ENCODE peak calls at places on chromosome 18, in six cellular contexts. One of them, this sample, is unnamed.

GRCh38 chr18:51196116-51196810 is 1.2 kb downstream of the MEX3C start:
- DNase-seq in Peyer's patch: peak
- DNase-seq in transverse colon: peak
- DNase-seq in A549: peak
- DNase-seq in esophagus squamous epithelium: peak
- DNase-seq in tibial nerve: peak
- DNase-seq in this sample: peak

GRCh38 chr18:8424917-8425725 is 184.1 kb upstream of the RAB12 start:
- DNase-seq in A549: no peak
- DNase-seq in esophagus squamous epithelium: no peak
- DNase-seq in Peyer's patch: no peak
- DNase-seq in transverse colon: no peak
- DNase-seq in tibial nerve: no peak
- DNase-seq in this sample: no peak

GRCh38 chr18:48022531-48023330 is 92.3 kb upstream of the SMAD2 start:
- DNase-seq in A549: peak
- DNase-seq in tibial nerve: no peak
- DNase-seq in transverse colon: no peak
- DNase-seq in esophagus squamous epithelium: no peak
- DNase-seq in Peyer's patch: no peak
- DNase-seq in this sample: no peak

GRCh38 chr18:50819027-50819726 is 639 bp downstream of the MRO start:
- DNase-seq in A549: peak
- DNase-seq in tibial nerve: no peak
- DNase-seq in transverse colon: peak
- DNase-seq in esophagus squamous epithelium: no peak
- DNase-seq in Peyer's patch: peak
- DNase-seq in this sample: peak

GRCh38 chr18:51531496-51531895 is 334.0 kb upstream of the MEX3C start:
- DNase-seq in Peyer's patch: no peak
- DNase-seq in transverse colon: no peak
- DNase-seq in esophagus squamous epithelium: no peak
- DNase-seq in tibial nerve: no peak
- DNase-seq in A549: no peak
- DNase-seq in this sample: no peak

GRCh38 chr18:51721388-51721787 is 523.9 kb upstream of the MEX3C start:
- DNase-seq in esophagus squamous epithelium: no peak
- DNase-seq in tibial nerve: no peak
- DNase-seq in Peyer's patch: no peak
- DNase-seq in transverse colon: no peak
- DNase-seq in A549: no peak
- DNase-seq in this sample: no peak

GRCh38 chr18:27184115-27185024 is 738 bp downstream of the CHST9 start:
- DNase-seq in Peyer's patch: no peak
- DNase-seq in tibial nerve: no peak
- DNase-seq in A549: no peak
- DNase-seq in transverse colon: no peak
- DNase-seq in esophagus squamous epithelium: no peak
- DNase-seq in this sample: peak

GRCh38 chr18:53018791-53019190 is 678.8 kb downstream of the DCC start:
- DNase-seq in A549: no peak
- DNase-seq in esophagus squamous epithelium: no peak
- DNase-seq in Peyer's patch: no peak
- DNase-seq in tibial nerve: no peak
- DNase-seq in transverse colon: no peak
- DNase-seq in this sample: no peak

GRCh38 chr18:77131100-77131651 is 1.4 kb downstream of the MBP start:
- DNase-seq in tibial nerve: peak
- DNase-seq in esophagus squamous epithelium: no peak
- DNase-seq in transverse colon: peak
- DNase-seq in A549: no peak
- DNase-seq in Peyer's patch: peak
- DNase-seq in this sample: peak

GRCh38 chr18:77392323-77392722 is 142.7 kb downstream of the GALR1 start:
- DNase-seq in tibial nerve: no peak
- DNase-seq in Peyer's patch: no peak
- DNase-seq in esophagus squamous epithelium: no peak
- DNase-seq in A549: no peak
- DNase-seq in transverse colon: no peak
- DNase-seq in this sample: no peak

GRCh38 chr18:34514957-34515356 is 195.1 kb upstream of the DTNA start:
- DNase-seq in Peyer's patch: no peak
- DNase-seq in transverse colon: no peak
- DNase-seq in tibial nerve: no peak
- DNase-seq in A549: no peak
- DNase-seq in esophagus squamous epithelium: no peak
- DNase-seq in this sample: no peak

GRCh38 chr18:54388203-54389142 is 30.8 kb downstream of the C18orf54 start:
- DNase-seq in Peyer's patch: no peak
- DNase-seq in A549: peak
- DNase-seq in tibial nerve: no peak
- DNase-seq in esophagus squamous epithelium: no peak
- DNase-seq in transverse colon: peak
- DNase-seq in this sample: peak

GRCh38 chr18:50704541-50704940 is 115.3 kb downstream of the MRO start:
- DNase-seq in Peyer's patch: no peak
- DNase-seq in tibial nerve: no peak
- DNase-seq in A549: no peak
- DNase-seq in transverse colon: no peak
- DNase-seq in esophagus squamous epithelium: no peak
- DNase-seq in this sample: no peak

GRCh38 chr18:2985628-2986027 is 27.3 kb downstream of the LPIN2 start:
- DNase-seq in A549: no peak
- DNase-seq in esophagus squamous epithelium: no peak
- DNase-seq in transverse colon: no peak
- DNase-seq in Peyer's patch: no peak
- DNase-seq in tibial nerve: no peak
- DNase-seq in this sample: no peak

GRCh38 chr18:67265464-67266245 is 250.9 kb downstream of the DSEL start:
- DNase-seq in Peyer's patch: no peak
- DNase-seq in esophagus squamous epithelium: no peak
- DNase-seq in transverse colon: no peak
- DNase-seq in A549: no peak
- DNase-seq in tibial nerve: no peak
- DNase-seq in this sample: no peak

GRCh38 chr18:8471373-8471772 is 137.9 kb upstream of the RAB12 start:
- DNase-seq in transverse colon: no peak
- DNase-seq in A549: no peak
- DNase-seq in esophagus squamous epithelium: no peak
- DNase-seq in tibial nerve: no peak
- DNase-seq in Peyer's patch: no peak
- DNase-seq in this sample: no peak

GRCh38 chr18:46536215-46536874 is 120.7 kb downstream of the LOXHD1 start:
- DNase-seq in A549: peak
- DNase-seq in tibial nerve: no peak
- DNase-seq in esophagus squamous epithelium: no peak
- DNase-seq in transverse colon: no peak
- DNase-seq in Peyer's patch: no peak
- DNase-seq in this sample: no peak

GRCh38 chr18:79197531-79197930 is 128.3 kb downstream of the ATP9B start:
- DNase-seq in A549: no peak
- DNase-seq in transverse colon: no peak
- DNase-seq in tibial nerve: no peak
- DNase-seq in Peyer's patch: no peak
- DNase-seq in esophagus squamous epithelium: no peak
- DNase-seq in this sample: no peak

GRCh38 chr18:13294309-13294708 is 75.7 kb downstream of the LDLRAD4 start:
- DNase-seq in Peyer's patch: no peak
- DNase-seq in A549: no peak
- DNase-seq in tibial nerve: no peak
- DNase-seq in transverse colon: no peak
- DNase-seq in esophagus squamous epithelium: no peak
- DNase-seq in this sample: no peak

GRCh38 chr18:58856881-58857280 is 7.8 kb upstream of the ZNF532 start:
- DNase-seq in Peyer's patch: no peak
- DNase-seq in A549: no peak
- DNase-seq in transverse colon: no peak
- DNase-seq in tibial nerve: no peak
- DNase-seq in esophagus squamous epithelium: no peak
- DNase-seq in this sample: no peak

GRCh38 chr18:8367217-8367988 is 241.8 kb upstream of the RAB12 start:
- DNase-seq in tibial nerve: no peak
- DNase-seq in transverse colon: peak
- DNase-seq in esophagus squamous epithelium: no peak
- DNase-seq in Peyer's patch: peak
- DNase-seq in A549: no peak
- DNase-seq in this sample: peak

GRCh38 chr18:2337552-2338141 is 233.7 kb downstream of the METTL4 start:
- DNase-seq in esophagus squamous epithelium: no peak
- DNase-seq in Peyer's patch: no peak
- DNase-seq in transverse colon: peak
- DNase-seq in A549: peak
- DNase-seq in tibial nerve: peak
- DNase-seq in this sample: no peak

GRCh38 chr18:72651033-72651432 is 106.9 kb upstream of the CBLN2 start:
- DNase-seq in A549: no peak
- DNase-seq in esophagus squamous epithelium: no peak
- DNase-seq in transverse colon: no peak
- DNase-seq in tibial nerve: no peak
- DNase-seq in Peyer's patch: no peak
- DNase-seq in this sample: no peak

GRCh38 chr18:9506046-9506792 is 30.9 kb downstream of the RALBP1 start:
- DNase-seq in esophagus squamous epithelium: no peak
- DNase-seq in tibial nerve: no peak
- DNase-seq in A549: no peak
- DNase-seq in transverse colon: peak
- DNase-seq in Peyer's patch: no peak
- DNase-seq in this sample: no peak

GRCh38 chr18:28512357-28512756 is 335.4 kb upstream of the CDH2 start:
- DNase-seq in esophagus squamous epithelium: no peak
- DNase-seq in tibial nerve: no peak
- DNase-seq in A549: no peak
- DNase-seq in transverse colon: no peak
- DNase-seq in Peyer's patch: no peak
- DNase-seq in this sample: no peak

GRCh38 chr18:76494181-76494540 is 881 bp downstream of the ZNF516 start:
- DNase-seq in Peyer's patch: peak
- DNase-seq in tibial nerve: peak
- DNase-seq in A549: peak
- DNase-seq in esophagus squamous epithelium: no peak
- DNase-seq in transverse colon: peak
- DNase-seq in this sample: peak

GRCh38 chr18:3261035-3261392 is 919 bp upstream of the MYL12B start:
- DNase-seq in transverse colon: no peak
- DNase-seq in esophagus squamous epithelium: no peak
- DNase-seq in A549: no peak
- DNase-seq in Peyer's patch: no peak
- DNase-seq in tibial nerve: no peak
- DNase-seq in this sample: no peak

GRCh38 chr18:80201739-80202138 is 45.6 kb downstream of the PARD6G start:
- DNase-seq in A549: no peak
- DNase-seq in transverse colon: no peak
- DNase-seq in tibial nerve: no peak
- DNase-seq in esophagus squamous epithelium: no peak
- DNase-seq in Peyer's patch: no peak
- DNase-seq in this sample: no peak

GRCh38 chr18:80198391-80198790 is 48.9 kb downstream of the PARD6G start:
- DNase-seq in tibial nerve: no peak
- DNase-seq in transverse colon: no peak
- DNase-seq in A549: no peak
- DNase-seq in Peyer's patch: no peak
- DNase-seq in esophagus squamous epithelium: no peak
- DNase-seq in this sample: no peak

GRCh38 chr18:80198994-80199748 is 48.1 kb downstream of the PARD6G start:
- DNase-seq in Peyer's patch: no peak
- DNase-seq in transverse colon: no peak
- DNase-seq in tibial nerve: no peak
- DNase-seq in esophagus squamous epithelium: no peak
- DNase-seq in A549: no peak
- DNase-seq in this sample: no peak

GRCh38 chr18:80200932-80201672 is 46.2 kb downstream of the PARD6G start:
- DNase-seq in Peyer's patch: no peak
- DNase-seq in esophagus squamous epithelium: no peak
- DNase-seq in A549: no peak
- DNase-seq in tibial nerve: no peak
- DNase-seq in transverse colon: no peak
- DNase-seq in this sample: peak

DNA sequence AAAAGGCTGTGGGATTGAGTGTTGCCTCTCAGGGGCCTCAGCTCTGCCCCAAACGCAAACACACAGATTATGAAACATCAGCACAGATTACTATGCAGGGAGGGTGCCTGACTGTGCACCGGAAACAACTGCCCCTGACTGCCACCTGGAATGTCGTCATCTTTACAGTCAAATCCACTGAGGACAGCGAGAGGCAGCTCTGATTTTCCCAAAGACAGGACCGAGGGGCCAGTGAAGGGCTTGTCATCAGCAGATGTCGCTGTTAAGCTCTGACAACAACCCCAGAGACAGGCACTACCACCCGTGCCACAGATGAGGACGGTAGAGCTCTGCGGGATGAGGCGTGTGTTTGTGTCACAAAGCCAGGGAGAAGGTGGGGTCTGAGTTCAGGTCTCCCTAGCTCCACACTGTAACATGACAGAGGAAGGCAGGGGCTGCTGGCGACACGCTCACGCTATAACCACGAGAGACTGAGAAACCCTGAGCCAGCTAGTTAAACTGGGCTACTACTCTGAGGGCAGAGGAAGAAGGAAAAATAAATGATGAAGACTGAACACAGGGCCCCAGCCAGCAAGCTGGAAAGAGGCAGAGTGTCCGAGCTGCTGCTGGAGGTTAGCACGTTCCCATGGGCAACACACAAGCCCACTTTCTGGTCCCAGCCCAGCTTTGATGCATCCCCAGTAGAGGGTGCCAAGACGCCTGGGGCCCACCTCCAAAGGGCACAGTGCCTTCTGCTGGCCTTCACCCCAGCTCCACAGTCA is 47.0 kb downstream of the PARD6G start:
- DNase-seq in Peyer's patch: no peak
- DNase-seq in esophagus squamous epithelium: no peak
- DNase-seq in transverse colon: no peak
- DNase-seq in A549: peak
- DNase-seq in tibial nerve: no peak
- DNase-seq in this sample: no peak
- TF ChIP-seq CTCF in Peyer's patch: no peak
- TF ChIP-seq CTCF in esophagus squamous epithelium: no peak
- TF ChIP-seq CTCF in transverse colon: no peak
- TF ChIP-seq CTCF in A549: peak
- TF ChIP-seq CTCF in tibial nerve: peak
- TF ChIP-seq CTCF in this sample: no peak

GRCh38 chr18:23541349-23542093 is 38.2 kb downstream of the RMC1 start:
- DNase-seq in esophagus squamous epithelium: no peak
- DNase-seq in Peyer's patch: no peak
- DNase-seq in transverse colon: no peak
- DNase-seq in tibial nerve: no peak
- DNase-seq in A549: no peak
- DNase-seq in this sample: no peak
- H3K27ac ChIP-seq in esophagus squamous epithelium: no peak
- H3K27ac ChIP-seq in Peyer's patch: no peak
- H3K27ac ChIP-seq in transverse colon: no peak
- H3K27ac ChIP-seq in tibial nerve: no peak
- H3K27ac ChIP-seq in A549: no peak
- H3K27ac ChIP-seq in this sample: no peak

GRCh38 chr18:11947214-11948119 is 33.8 kb upstream of the IMPA2 start:
- DNase-seq in Peyer's patch: peak
- DNase-seq in esophagus squamous epithelium: peak
- DNase-seq in transverse colon: peak
- DNase-seq in A549: no peak
- DNase-seq in tibial nerve: peak
- DNase-seq in this sample: peak
- TF ChIP-seq POLR2A in Peyer's patch: peak
- TF ChIP-seq POLR2A in esophagus squamous epithelium: peak
- TF ChIP-seq POLR2A in transverse colon: peak
- TF ChIP-seq POLR2A in A549: no peak
- TF ChIP-seq POLR2A in tibial nerve: peak
- TF ChIP-seq POLR2A in this sample: peak

GRCh38 chr18:36212301-36212977 is 25.1 kb downstream of the MOCOS start:
- DNase-seq in tibial nerve: no peak
- DNase-seq in esophagus squamous epithelium: no peak
- DNase-seq in Peyer's patch: no peak
- DNase-seq in A549: no peak
- DNase-seq in transverse colon: no peak
- DNase-seq in this sample: no peak
- TF ChIP-seq CTCF in tibial nerve: no peak
- TF ChIP-seq CTCF in esophagus squamous epithelium: no peak
- TF ChIP-seq CTCF in Peyer's patch: no peak
- TF ChIP-seq CTCF in A549: no peak
- TF ChIP-seq CTCF in transverse colon: no peak
- TF ChIP-seq CTCF in this sample: no peak